ENCODE peak calls at places on chromosomes 13 and 19, in seven cellular contexts. D is activated CD8-positive, alpha-beta memory T cell treated with anti-CD3 and anti-CD28 coated beads, Interleukin-2, amount 50 U/mL, for 48 hours; C is AG09309; V is NCI-H524; P is HT-29; R is activated T-helper 1 cell treated with anti-CD3 and anti-CD28 coated beads, Interleukin-12 subunit alpha, Interleukin-12 subunit beta, Interleukin-2, Interleukin-4 antibody, amounts not matched to agents 30 ng/mL and 10 ng/mL and 1 ng/mL, durations not matched to agents 14 hours and 24 hours and 36 hours; Y is NCI-H1105. L is an unnamed sample.

GRCh38 chr19:1773173-1773572 is 19.9 kb downstream of the ONECUT3 start:
- DNase-seq in D (no peak), C (peak; percentile 28), Y (no peak), V (no peak), R (no peak), P (peak; percentile 36), L (peak; percentile 85)

GRCh38 chr19:6828306-6828697 is 55.8 kb downstream of the VAV1 start:
- DNase-seq in Y (no peak), V (no peak), C (no peak), D (no peak), P (peak; percentile 2), R (no peak), L (peak; percentile 48)

GRCh38 chr19:48991823-48992570 is 1.1 kb downstream of the GYS1 start:
- DNase-seq in R (no peak), V (no peak), C (peak; percentile 45), P (peak; percentile 80), Y (no peak), D (no peak), L (peak; percentile 43)

GRCh38 chr19:373391-374182 is 29.0 kb upstream of the MIER2 start:
- DNase-seq in C (no peak), V (peak; percentile 25), Y (no peak), R (no peak), P (no peak), D (no peak), L (no peak)

GRCh38 chr13:102700088-102701031 is 5.5 kb upstream of the METTL21C start:
- DNase-seq in D (no peak), Y (no peak), P (no peak), R (no peak), V (no peak), C (no peak), L (no peak)

GRCh38 chr19:16361254-16361653 is 36.6 kb downstream of the KLF2 start:
- DNase-seq in R (no peak), Y (no peak), V (no peak), P (no peak), D (no peak), C (no peak), L (no peak)

GRCh38 chr13:28494861-28495585 is at the start of gene FLT1:
- DNase-seq in C (no peak), Y (no peak), D (peak; percentile 74), P (no peak), V (peak; percentile 32), R (peak; percentile 24), L (no peak)

GRCh38 chr19:2055871-2056809 is 5.1 kb upstream of the MKNK2 start:
- DNase-seq in R (no peak), C (peak; percentile 49), P (peak; percentile 42), V (no peak), Y (no peak), D (no peak), L (no peak)

GRCh38 chr13:109494955-109495354 is 291.4 kb downstream of the IRS2 start:
- DNase-seq in Y (no peak), R (no peak), D (no peak), C (peak; percentile 37), V (no peak), P (no peak), L (no peak)

GRCh38 chr13:20197361-20197834 is 4.7 kb upstream of the GJB2 start:
- DNase-seq in R (no peak), C (peak; percentile 16), Y (no peak), P (peak; percentile 92), D (no peak), V (peak; percentile 62), L (no peak)